ENCODE peak calls at places on chromosomes 4 and X, in eight cellular contexts. A, W, S, Q, T, Z, V and O are unnamed samples.
A peak's percentile ranks its signal among the peaks of the same experiment; 100 is the strongest.

GRCh38 chrX:134388161-134389109 is 71.5 kb upstream of the HPRT1 start:
- DNase-seq in A (no peak), W (no peak), S (no peak), Q (no peak), T (no peak), Z (no peak), V (no peak), O (no peak)

GRCh38 chr4:153651961-153652784 is 31.9 kb upstream of the TLR2 start:
- DNase-seq in A (no peak), W (no peak), S (no peak), Q (no peak), T (no peak), Z (peak; percentile 13), V (no peak), O (no peak)

GRCh38 chr4:39154009-39154408 is 28.3 kb upstream of the WDR19 start:
- DNase-seq in A (no peak), W (no peak), S (no peak), Q (no peak), T (no peak), Z (no peak), V (no peak), O (no peak)

GRCh38 chr4:102217775-102218174 is 127.5 kb downstream of the SLC39A8 start:
- DNase-seq in A (no peak), W (no peak), S (no peak), Q (no peak), T (no peak), Z (no peak), V (no peak), O (no peak)

GRCh38 chrX:830532-830931 is 199.9 kb downstream of the SHOX start:
- DNase-seq in A (no peak), W (no peak), S (no peak), Q (no peak), T (no peak), Z (no peak), V (no peak), O (no peak)

GRCh38 chrX:39203427-39203826 is 402.2 kb downstream of the MID1IP1 start:
- DNase-seq in A (no peak), W (no peak), S (no peak), Q (no peak), T (no peak), Z (no peak), V (no peak), O (no peak)

GRCh38 chr4:128570380-128570779 is 239.1 kb upstream of the JADE1 start:
- DNase-seq in A (no peak), W (no peak), S (no peak), Q (no peak), T (no peak), Z (peak; percentile 10), V (no peak), O (no peak)

GRCh38 chrX:137549073-137549472 is 16.9 kb upstream of the ZIC3 start:
- DNase-seq in A (no peak), W (no peak), S (peak; percentile 6), Q (no peak), T (no peak), Z (no peak), V (no peak), O (no peak)

GRCh38 chrX:103539695-103540094 is 20.4 kb upstream of the RAB40A start:
- DNase-seq in A (no peak), W (no peak), S (no peak), Q (no peak), T (no peak), Z (no peak), V (no peak), O (no peak)

GRCh38 chr4:76488905-76489798 is 54.1 kb downstream of the SHROOM3 start:
- DNase-seq in A (no peak), W (no peak), S (no peak), Q (no peak), T (no peak), Z (no peak), V (no peak), O (no peak)

GRCh38 chr4:137065306-137065705 is 467.0 kb downstream of the PCDH18 start:
- DNase-seq in A (no peak), W (no peak), S (no peak), Q (no peak), T (no peak), Z (no peak), V (no peak), O (no peak)

GRCh38 chrX:19877431-19877830 is 10.0 kb downstream of the SH3KBP1 start:
- DNase-seq in A (no peak), W (no peak), S (peak; percentile 16), Q (no peak), T (no peak), Z (no peak), V (no peak), O (no peak)

GRCh38 chr4:55543858-55544257 is 2.9 kb downstream of the CLOCK start:
- DNase-seq in A (no peak), W (no peak), S (peak; percentile 19), Q (no peak), T (no peak), Z (no peak), V (no peak), O (no peak)

GRCh38 chrX:1108451-1109445 is 103.7 kb downstream of the CRLF2 start:
- DNase-seq in A (no peak), W (no peak), S (no peak), Q (no peak), T (no peak), Z (no peak), V (no peak), O (no peak)

GRCh38 chr4:8592366-8593267 is at the start of gene CPZ:
- DNase-seq in A (no peak), W (no peak), S (no peak), Q (no peak), T (no peak), Z (peak; percentile 46), V (no peak), O (no peak)

GRCh38 chrX:15204130-15204751 is 65.6 kb downstream of the ASB9 start:
- DNase-seq in A (no peak), W (no peak), S (no peak), Q (no peak), T (no peak), Z (no peak), V (no peak), O (no peak)

GRCh38 chr4:100848865-100849264 is 331.0 kb upstream of the EMCN start:
- DNase-seq in A (no peak), W (no peak), S (peak; percentile 13), Q (no peak), T (no peak), Z (no peak), V (no peak), O (no peak)

GRCh38 chr4:49032440-49033161 is 46.5 kb downstream of the CWH43 start:
- DNase-seq in A (no peak), W (no peak), S (peak; percentile 49), Q (no peak), T (no peak), Z (peak; percentile 27), V (no peak), O (no peak)

GRCh38 chr4:181661090-181661489 is 582.1 kb upstream of the TENM3 start:
- DNase-seq in A (no peak), W (no peak), S (no peak), Q (no peak), T (peak; percentile 46), Z (peak; percentile 35), V (no peak), O (peak; percentile 72)

GRCh38 chrX:154298312-154298711 is 2.7 kb downstream of the TKTL1 start:
- DNase-seq in A (no peak), W (no peak), S (no peak), Q (no peak), T (no peak), Z (no peak), V (no peak), O (no peak)

GRCh38 chrX:7925867-7926472 is 1.2 kb downstream of the PNPLA4 start:
- DNase-seq in A (peak; percentile 49), W (peak; percentile 60), S (peak; percentile 74), Q (no peak), T (peak; percentile 18), Z (peak; percentile 13), V (peak; percentile 61), O (peak; percentile 21)

GRCh38 chr4:54553001-54553400 is 104.8 kb upstream of the KIT start:
- DNase-seq in A (no peak), W (no peak), S (no peak), Q (no peak), T (no peak), Z (no peak), V (no peak), O (peak; percentile 71)